ENCODE peak calls at places on chromosome 21, in six cellular contexts. One of them, this sample, is unnamed.

GRCh38 chr21:35857082-35857481 is 203.2 kb downstream of the SETD4 start:
- DNase-seq in HL-60: no peak
- DNase-seq in left ventricle myocardium inferior: no peak
- DNase-seq in cardiac muscle cell: no peak
- DNase-seq in fibroblast of lung: no peak
- DNase-seq in upper lobe of left lung: no peak
- DNase-seq in this sample: no peak

GRCh38 chr21:28752131-28752530 is 240.5 kb downstream of the LTN1 start:
- DNase-seq in upper lobe of left lung: no peak
- DNase-seq in fibroblast of lung: no peak
- DNase-seq in cardiac muscle cell: no peak
- DNase-seq in HL-60: no peak
- DNase-seq in left ventricle myocardium inferior: no peak
- DNase-seq in this sample: no peak

GRCh38 chr21:38229260-38229877 is 27.4 kb upstream of the KCNJ15 start:
- DNase-seq in cardiac muscle cell: peak; percentile 21
- DNase-seq in HL-60: peak; percentile 13
- DNase-seq in upper lobe of left lung: peak; percentile 55
- DNase-seq in left ventricle myocardium inferior: no peak
- DNase-seq in fibroblast of lung: no peak
- DNase-seq in this sample: no peak

GRCh38 chr21:32096411-32096810 is 182.4 kb downstream of the MIS18A start:
- DNase-seq in left ventricle myocardium inferior: no peak
- DNase-seq in upper lobe of left lung: no peak
- DNase-seq in HL-60: no peak
- DNase-seq in cardiac muscle cell: peak; percentile 12
- DNase-seq in fibroblast of lung: no peak
- DNase-seq in this sample: no peak

GRCh38 chr21:30058928-30059327 is 107.7 kb downstream of the CLDN17 start:
- DNase-seq in HL-60: no peak
- DNase-seq in fibroblast of lung: no peak
- DNase-seq in cardiac muscle cell: no peak
- DNase-seq in upper lobe of left lung: peak; percentile 31
- DNase-seq in left ventricle myocardium inferior: no peak
- DNase-seq in this sample: no peak

GRCh38 chr21:45309069-45309521 is 21.4 kb upstream of the POFUT2 start:
- DNase-seq in upper lobe of left lung: peak; percentile 73
- DNase-seq in fibroblast of lung: peak; percentile 45
- DNase-seq in cardiac muscle cell: peak; percentile 79
- DNase-seq in HL-60: no peak
- DNase-seq in left ventricle myocardium inferior: peak; percentile 77
- DNase-seq in this sample: peak; percentile 81

GRCh38 chr21:29056538-29057050 is 16.9 kb downstream of the CCT8 start:
- DNase-seq in cardiac muscle cell: no peak
- DNase-seq in left ventricle myocardium inferior: no peak
- DNase-seq in fibroblast of lung: peak; percentile 35
- DNase-seq in upper lobe of left lung: no peak
- DNase-seq in HL-60: no peak
- DNase-seq in this sample: no peak

GRCh38 chr21:31781737-31782136 is 49.8 kb upstream of the SCAF4 start:
- DNase-seq in upper lobe of left lung: peak; percentile 46
- DNase-seq in fibroblast of lung: peak; percentile 30
- DNase-seq in HL-60: no peak
- DNase-seq in left ventricle myocardium inferior: peak; percentile 33
- DNase-seq in cardiac muscle cell: peak; percentile 47
- DNase-seq in this sample: no peak

GRCh38 chr21:14120091-14120734 is 90.5 kb downstream of the LIPI start:
- DNase-seq in upper lobe of left lung: peak; percentile 36
- DNase-seq in fibroblast of lung: no peak
- DNase-seq in HL-60: peak; percentile 4
- DNase-seq in cardiac muscle cell: no peak
- DNase-seq in left ventricle myocardium inferior: no peak
- DNase-seq in this sample: no peak

GRCh38 chr21:45441431-45442255 is 36.7 kb downstream of the COL18A1 start:
- DNase-seq in upper lobe of left lung: no peak
- DNase-seq in left ventricle myocardium inferior: no peak
- DNase-seq in cardiac muscle cell: no peak
- DNase-seq in fibroblast of lung: no peak
- DNase-seq in HL-60: no peak
- DNase-seq in this sample: peak; percentile 12

GRCh38 chr21:36852293-36852692 is 114.2 kb downstream of the HLCS start:
- DNase-seq in left ventricle myocardium inferior: no peak
- DNase-seq in HL-60: no peak
- DNase-seq in fibroblast of lung: no peak
- DNase-seq in cardiac muscle cell: no peak
- DNase-seq in upper lobe of left lung: no peak
- DNase-seq in this sample: no peak

GRCh38 chr21:14991957-14992356 is 72.8 kb downstream of the NRIP1 start:
- DNase-seq in left ventricle myocardium inferior: no peak
- DNase-seq in upper lobe of left lung: peak; percentile 26
- DNase-seq in cardiac muscle cell: peak; percentile 35
- DNase-seq in HL-60: no peak
- DNase-seq in fibroblast of lung: no peak
- DNase-seq in this sample: no peak

GRCh38 chr21:20404915-20405314 is 593.3 kb upstream of the NCAM2 start:
- DNase-seq in left ventricle myocardium inferior: no peak
- DNase-seq in fibroblast of lung: no peak
- DNase-seq in upper lobe of left lung: no peak
- DNase-seq in cardiac muscle cell: no peak
- DNase-seq in HL-60: no peak
- DNase-seq in this sample: no peak

GRCh38 chr21:30249936-30250335 is 32.8 kb downstream of the KRTAP24-1 start:
- DNase-seq in fibroblast of lung: no peak
- DNase-seq in left ventricle myocardium inferior: no peak
- DNase-seq in HL-60: no peak
- DNase-seq in cardiac muscle cell: no peak
- DNase-seq in upper lobe of left lung: no peak
- DNase-seq in this sample: no peak

GRCh38 chr21:37292946-37293345 is 25.8 kb upstream of the VPS26C start:
- DNase-seq in HL-60: no peak
- DNase-seq in cardiac muscle cell: peak; percentile 81
- DNase-seq in fibroblast of lung: peak; percentile 1
- DNase-seq in upper lobe of left lung: no peak
- DNase-seq in left ventricle myocardium inferior: no peak
- DNase-seq in this sample: no peak

GRCh38 chr21:45277101-45278045 is 10.3 kb downstream of the POFUT2 start:
- DNase-seq in upper lobe of left lung: peak; percentile 20
- DNase-seq in left ventricle myocardium inferior: no peak
- DNase-seq in fibroblast of lung: no peak
- DNase-seq in HL-60: no peak
- DNase-seq in cardiac muscle cell: no peak
- DNase-seq in this sample: no peak

GRCh38 chr21:31732538-31732864 is 583 bp upstream of the SCAF4 start:
- DNase-seq in cardiac muscle cell: no peak
- DNase-seq in HL-60: no peak
- DNase-seq in left ventricle myocardium inferior: no peak
- DNase-seq in upper lobe of left lung: no peak
- DNase-seq in fibroblast of lung: no peak
- DNase-seq in this sample: no peak

GRCh38 chr21:44737706-44738354 is 26.5 kb upstream of the TSPEAR start:
- DNase-seq in fibroblast of lung: peak; percentile 22
- DNase-seq in left ventricle myocardium inferior: no peak
- DNase-seq in cardiac muscle cell: peak; percentile 33
- DNase-seq in HL-60: no peak
- DNase-seq in upper lobe of left lung: no peak
- DNase-seq in this sample: no peak

GRCh38 chr21:29077651-29078090 is 4.2 kb upstream of the CCT8 start:
- DNase-seq in cardiac muscle cell: peak; percentile 58
- DNase-seq in upper lobe of left lung: peak; percentile 45
- DNase-seq in HL-60: no peak
- DNase-seq in left ventricle myocardium inferior: no peak
- DNase-seq in fibroblast of lung: peak; percentile 26
- DNase-seq in this sample: no peak

GRCh38 chr21:37799193-37800121 is 116.8 kb downstream of the KCNJ6 start:
- DNase-seq in left ventricle myocardium inferior: no peak
- DNase-seq in cardiac muscle cell: peak; percentile 1
- DNase-seq in HL-60: no peak
- DNase-seq in upper lobe of left lung: no peak
- DNase-seq in fibroblast of lung: no peak
- DNase-seq in this sample: no peak

GRCh38 chr21:45972716-45973474 is 8.7 kb upstream of the COL6A1 start:
- DNase-seq in fibroblast of lung: peak; percentile 85
- DNase-seq in cardiac muscle cell: peak; percentile 97
- DNase-seq in left ventricle myocardium inferior: peak; percentile 91
- DNase-seq in upper lobe of left lung: no peak
- DNase-seq in HL-60: no peak
- DNase-seq in this sample: peak; percentile 84

DNA sequence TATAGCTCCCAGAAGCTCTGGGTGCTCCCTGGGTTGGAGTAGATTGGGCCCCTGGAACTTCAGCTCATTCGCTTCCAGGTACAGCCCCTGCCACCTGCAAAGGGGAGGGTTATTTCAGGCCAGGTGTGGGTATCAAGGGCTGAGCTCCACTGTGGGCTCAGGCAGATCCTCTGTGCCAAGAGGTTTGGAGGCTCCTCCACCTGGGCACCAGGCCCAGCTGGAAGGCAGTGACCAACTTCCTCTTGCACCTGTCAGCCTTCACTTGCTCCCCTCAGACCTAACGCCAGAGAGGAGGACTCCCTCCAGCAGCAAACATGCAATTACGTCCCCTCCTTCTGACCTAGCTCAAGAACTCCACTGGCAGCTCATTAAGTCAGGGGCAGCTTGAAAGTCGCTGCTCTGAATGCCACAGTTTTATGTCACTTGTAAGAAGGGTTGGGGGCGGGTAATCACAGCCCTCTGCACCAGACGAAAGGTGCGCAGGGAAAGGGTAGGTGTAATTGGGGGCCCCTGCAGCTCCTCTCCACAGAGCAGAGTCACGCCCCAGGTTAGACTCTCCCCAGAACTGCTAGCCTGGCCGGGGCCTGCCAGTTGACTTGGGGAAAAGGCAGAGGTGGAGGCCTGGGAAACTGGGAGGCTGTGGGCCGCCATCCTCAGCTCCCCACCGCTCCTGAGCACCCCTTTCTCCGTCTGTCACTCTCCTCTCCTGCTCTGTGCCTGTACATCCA is 125.0 kb upstream of the TMPRSS2 start:
- DNase-seq in cardiac muscle cell: no peak
- DNase-seq in fibroblast of lung: no peak
- DNase-seq in HL-60: no peak
- DNase-seq in upper lobe of left lung: no peak
- DNase-seq in left ventricle myocardium inferior: no peak
- DNase-seq in this sample: no peak
- H3K27ac ChIP-seq in cardiac muscle cell: no peak overlapping the region
- H3K27ac ChIP-seq in fibroblast of lung: no peak overlapping the region
- H3K27ac ChIP-seq in HL-60: no peak overlapping the region
- H3K27ac ChIP-seq in upper lobe of left lung: no peak overlapping the region
- H3K27ac ChIP-seq in left ventricle myocardium inferior: no peak overlapping the region
- H3K27ac ChIP-seq in this sample: no peak overlapping the region

GRCh38 chr21:34536820-34537219 is 24.8 kb upstream of the KCNE1 start:
- DNase-seq in HL-60: no peak
- DNase-seq in upper lobe of left lung: no peak
- DNase-seq in left ventricle myocardium inferior: no peak
- DNase-seq in cardiac muscle cell: peak; percentile 48
- DNase-seq in fibroblast of lung: peak; percentile 73
- DNase-seq in this sample: no peak
- H3K4me3 ChIP-seq in HL-60: no peak overlapping the region
- H3K4me3 ChIP-seq in upper lobe of left lung: no peak overlapping the region
- H3K4me3 ChIP-seq in left ventricle myocardium inferior: no peak overlapping the region
- H3K4me3 ChIP-seq in cardiac muscle cell: no peak overlapping the region
- H3K4me3 ChIP-seq in fibroblast of lung: no peak overlapping the region
- H3K4me3 ChIP-seq in this sample: no peak overlapping the region

GRCh38 chr21:23887709-23888303 is 1719.5 kb downstream of the MRPL39 start:
- DNase-seq in upper lobe of left lung: no peak
- DNase-seq in left ventricle myocardium inferior: no peak
- DNase-seq in fibroblast of lung: no peak
- DNase-seq in cardiac muscle cell: no peak
- DNase-seq in HL-60: no peak
- DNase-seq in this sample: no peak

GRCh38 chr21:23886828-23887708 is 1720.2 kb downstream of the MRPL39 start:
- DNase-seq in left ventricle myocardium inferior: no peak
- DNase-seq in fibroblast of lung: no peak
- DNase-seq in cardiac muscle cell: no peak
- DNase-seq in upper lobe of left lung: no peak
- DNase-seq in HL-60: no peak
- DNase-seq in this sample: no peak

GRCh38 chr21:23890652-23891051 is 1716.6 kb downstream of the MRPL39 start:
- DNase-seq in fibroblast of lung: peak; percentile 16
- DNase-seq in HL-60: no peak
- DNase-seq in upper lobe of left lung: no peak
- DNase-seq in left ventricle myocardium inferior: no peak
- DNase-seq in cardiac muscle cell: no peak
- DNase-seq in this sample: no peak
- H3K27ac ChIP-seq in fibroblast of lung: no peak overlapping the region
- H3K27ac ChIP-seq in HL-60: no peak overlapping the region
- H3K27ac ChIP-seq in upper lobe of left lung: no peak overlapping the region
- H3K27ac ChIP-seq in left ventricle myocardium inferior: no peak overlapping the region
- H3K27ac ChIP-seq in cardiac muscle cell: no peak overlapping the region
- H3K27ac ChIP-seq in this sample: no peak overlapping the region

DNA sequence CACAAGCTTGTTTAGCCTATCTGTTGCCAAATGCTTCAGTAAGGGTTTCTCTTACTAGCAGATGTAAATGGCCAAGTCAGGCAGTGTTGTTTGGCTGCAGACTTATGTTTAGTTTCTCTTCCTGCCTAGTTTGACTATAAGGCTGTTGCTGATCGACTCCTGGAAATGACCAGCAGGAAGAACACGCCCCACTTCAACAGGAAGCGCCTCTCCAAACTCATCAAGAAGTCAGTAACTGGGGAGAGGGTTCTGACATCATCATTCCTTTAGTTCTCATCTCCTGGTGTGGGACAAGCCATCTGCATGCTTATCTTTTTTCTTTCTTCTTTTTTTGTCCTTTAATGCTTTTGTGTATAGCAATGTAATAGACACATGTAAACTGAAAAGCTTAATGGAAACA is 25.1 kb downstream of the RRP1B start:
- DNase-seq in upper lobe of left lung: no peak
- DNase-seq in left ventricle myocardium inferior: no peak
- DNase-seq in fibroblast of lung: no peak
- DNase-seq in HL-60: no peak
- DNase-seq in cardiac muscle cell: peak; percentile 6
- DNase-seq in this sample: no peak
- H3K4me3 ChIP-seq in upper lobe of left lung: no peak overlapping the region
- H3K4me3 ChIP-seq in left ventricle myocardium inferior: no peak overlapping the region
- H3K4me3 ChIP-seq in fibroblast of lung: no peak overlapping the region
- H3K4me3 ChIP-seq in HL-60: no peak overlapping the region
- H3K4me3 ChIP-seq in cardiac muscle cell: no peak overlapping the region
- H3K4me3 ChIP-seq in this sample: no peak overlapping the region

GRCh38 chr21:39637971-39638628 is 25.4 kb downstream of the B3GALT5 start:
- DNase-seq in upper lobe of left lung: no peak
- DNase-seq in HL-60: no peak
- DNase-seq in cardiac muscle cell: no peak
- DNase-seq in left ventricle myocardium inferior: no peak
- DNase-seq in fibroblast of lung: no peak
- DNase-seq in this sample: no peak
- H3K27ac ChIP-seq in upper lobe of left lung: no peak overlapping the region
- H3K27ac ChIP-seq in HL-60: no peak overlapping the region
- H3K27ac ChIP-seq in cardiac muscle cell: no peak overlapping the region
- H3K27ac ChIP-seq in left ventricle myocardium inferior: no peak overlapping the region
- H3K27ac ChIP-seq in fibroblast of lung: no peak overlapping the region
- H3K27ac ChIP-seq in this sample: no peak overlapping the region